ENCODE peak calls at places on chromosomes 5 and 9, in nine cellular contexts. A is uterus, K is adrenal gland, Z is stomach, D is spleen, I is HCT116, P is breast epithelium, S is A549, F is prostate gland. B is an unnamed sample.

GRCh38 chr5:2991884-2992283 is 240.4 kb upstream of the IRX2 start:
- DNase-seq in D (no peak), F (no peak), I (no peak), Z (peak), A (no peak), K (no peak), P (no peak), S (no peak), B (no peak)

GRCh38 chr9:95044731-95045508 is 272.6 kb downstream of the FANCC start:
- DNase-seq in K (no peak), Z (peak), A (no peak), F (peak), I (no peak), D (no peak), P (no peak), S (peak), B (no peak)

GRCh38 chr5:173378727-173379126 is 50.5 kb upstream of the STC2 start:
- DNase-seq in P (no peak), I (no peak), Z (no peak), D (no peak), F (no peak), K (no peak), A (no peak), S (no peak), B (no peak)

GRCh38 chr9:107422189-107422802 is 67.3 kb downstream of the KLF4 start:
- DNase-seq in I (peak), Z (peak), P (peak), F (peak), S (peak), A (peak), D (peak), K (peak), B (peak)

GRCh38 chr5:124519396-124519795 is 227.0 kb downstream of the ZNF608 start:
- DNase-seq in P (no peak), F (no peak), S (no peak), Z (no peak), A (peak), K (peak), I (no peak), D (no peak), B (no peak)

GRCh38 chr5:51987679-51988209 is 604.5 kb downstream of the ISL1 start:
- DNase-seq in K (no peak), Z (no peak), P (no peak), A (no peak), I (no peak), S (no peak), D (no peak), F (no peak), B (no peak)

GRCh38 chr5:2761921-2762488 is 10.5 kb upstream of the IRX2 start:
- DNase-seq in P (peak), A (no peak), K (no peak), F (no peak), I (no peak), D (no peak), S (no peak), Z (no peak), B (no peak)

GRCh38 chr5:142915840-142916424 is 145.8 kb downstream of the ARHGAP26 start:
- DNase-seq in D (no peak), S (peak), F (peak), I (no peak), K (peak), P (no peak), A (no peak), Z (peak), B (no peak)

GRCh38 chr9:137241490-137242328 is 622 bp downstream of the TUBB4B start:
- DNase-seq in A (peak), K (peak), S (no peak), F (no peak), D (peak), P (no peak), Z (peak), I (no peak), B (no peak)

GRCh38 chr5:179270581-179271300 is 74.5 kb downstream of the ADAMTS2 start:
- DNase-seq in K (peak), D (peak), A (peak), Z (no peak), P (peak), S (no peak), I (no peak), F (no peak), B (no peak)

GRCh38 chr9:13450723-13451122 is 171.2 kb upstream of the MPDZ start:
- DNase-seq in Z (no peak), P (no peak), S (no peak), I (no peak), F (no peak), D (no peak), K (no peak), A (no peak), B (no peak)

GRCh38 chr9:101235105-101235866 is 149.5 kb downstream of the BAAT start:
- DNase-seq in K (no peak), Z (no peak), P (no peak), I (peak), D (no peak), S (peak), A (no peak), F (no peak), B (no peak)

GRCh38 chr5:137016783-137017324 is 482.3 kb downstream of the SPOCK1 start:
- DNase-seq in Z (no peak), A (no peak), F (no peak), S (peak), P (no peak), K (no peak), I (no peak), D (no peak), B (no peak)

GRCh38 chr5:78497573-78498533 is 137.4 kb downstream of the SCAMP1 start:
- DNase-seq in Z (no peak), P (no peak), D (no peak), A (no peak), K (peak), I (no peak), S (no peak), F (no peak), B (no peak)

GRCh38 chr9:133235549-133236222 is 26.6 kb upstream of the OBP2B start:
- DNase-seq in A (no peak), P (no peak), F (no peak), K (no peak), S (no peak), D (peak), Z (no peak), I (no peak), B (no peak)

GRCh38 chr9:129765764-129766317 is 13.0 kb upstream of the PTGES start:
- DNase-seq in P (no peak), A (no peak), S (no peak), Z (no peak), D (no peak), F (no peak), I (no peak), K (no peak), B (no peak)

GRCh38 chr9:75229605-75230332 is 141.5 kb downstream of the OSTF1 start:
- DNase-seq in F (peak), P (peak), K (peak), Z (peak), A (no peak), S (peak), I (peak), D (no peak), B (no peak)

GRCh38 chr5:164252-164651 is 27.0 kb upstream of the LRRC14B start:
- DNase-seq in Z (no peak), P (peak), F (no peak), A (no peak), I (no peak), S (no peak), K (no peak), D (peak), B (no peak)

GRCh38 chr9:20985851-20986600 is 45.4 kb downstream of the HACD4 start:
- DNase-seq in Z (no peak), D (no peak), A (no peak), K (peak), P (no peak), F (no peak), S (no peak), I (no peak), B (no peak)

GRCh38 chr5:98770158-98770910 is 3.1 kb upstream of the RGMB start:
- DNase-seq in K (peak), D (peak), P (no peak), S (peak), A (peak), F (peak), Z (peak), I (no peak), B (no peak)

GRCh38 chr9:91361294-91362201 is at the start of gene AUH:
- DNase-seq in S (peak), F (peak), D (peak), Z (peak), K (peak), A (peak), P (peak), I (peak), B (peak)

GRCh38 chr5:50722223-50722622 is 55.8 kb downstream of the PARP8 start:
- DNase-seq in P (no peak), A (no peak), F (no peak), I (no peak), D (no peak), S (no peak), Z (no peak), K (no peak), B (no peak)

GRCh38 chr9:133252301-133252776 is 22.7 kb downstream of the ABO start:
- DNase-seq in Z (peak), I (peak), S (no peak), A (peak), D (no peak), P (no peak), F (no peak), K (no peak), B (no peak)

GRCh38 chr9:89502038-89502601 is 4.2 kb upstream of the SEMA4D start:
- DNase-seq in I (no peak), S (no peak), F (no peak), K (no peak), A (no peak), Z (no peak), D (no peak), P (no peak), B (no peak)

GRCh38 chr5:86500947-86501346 is 116.8 kb upstream of the COX7C start:
- DNase-seq in I (peak), D (no peak), A (no peak), K (no peak), P (no peak), S (peak), Z (no peak), F (no peak), B (no peak)

GRCh38 chr5:106435185-106435584 is 1235.6 kb downstream of the EFNA5 start:
- DNase-seq in Z (no peak), F (no peak), S (no peak), K (no peak), I (no peak), A (no peak), P (no peak), D (no peak), B (no peak)

GRCh38 chr5:42718591-42718990 is 38.0 kb upstream of the CCDC152 start:
- DNase-seq in I (no peak), A (no peak), D (no peak), Z (no peak), S (no peak), P (no peak), K (no peak), F (no peak), B (no peak)

GRCh38 chr5:168334161-168335094 is 43.0 kb downstream of the WWC1 start:
- DNase-seq in I (no peak), S (peak), P (no peak), F (no peak), Z (no peak), A (no peak), K (no peak), D (peak), B (no peak)

GRCh38 chr5:166499452-166500240 is 1791.8 kb upstream of the WWC1 start:
- DNase-seq in I (no peak), S (no peak), F (no peak), K (no peak), D (no peak), A (no peak), P (no peak), Z (no peak), B (no peak)

GRCh38 chr5:95940758-95941682 is 20.6 kb downstream of the ELL2 start:
- DNase-seq in D (no peak), K (no peak), I (no peak), F (no peak), Z (no peak), A (no peak), P (no peak), S (no peak), B (no peak)

GRCh38 chr5:145446412-145446811 is 388.7 kb downstream of the PRELID2 start:
- DNase-seq in A (no peak), Z (no peak), F (no peak), K (no peak), S (no peak), P (no peak), D (no peak), I (no peak), B (no peak)

GRCh38 chr5:124285071-124285470 is 461.4 kb downstream of the ZNF608 start:
- DNase-seq in S (no peak), I (no peak), K (peak), F (peak), P (no peak), D (no peak), A (no peak), Z (peak), B (no peak)

GRCh38 chr5:78243091-78243490 is 51.4 kb downstream of the AP3B1 start:
- DNase-seq in A (no peak), K (no peak), Z (no peak), I (no peak), S (no peak), D (no peak), P (no peak), F (no peak), B (no peak)

GRCh38 chr9:106288689-106289088 is 574.3 kb upstream of the ZNF462 start:
- DNase-seq in D (peak), I (no peak), Z (no peak), P (no peak), F (no peak), A (no peak), S (no peak), K (no peak), B (no peak)

GRCh38 chr5:62124266-62124665 is 181.7 kb upstream of the KIF2A start:
- DNase-seq in P (no peak), F (no peak), A (no peak), K (no peak), S (no peak), I (no peak), D (no peak), Z (no peak), B (no peak)

GRCh38 chr5:163756170-163756569 is 250.8 kb downstream of the MAT2B start:
- DNase-seq in S (no peak), Z (no peak), A (no peak), P (no peak), D (no peak), I (no peak), K (no peak), F (no peak), B (no peak)

GRCh38 chr9:613771-614347 is 227.6 kb upstream of the DMRT1 start:
- DNase-seq in D (peak), P (peak), K (peak), F (peak), A (peak), Z (peak), I (peak), S (peak), B (peak)
- TF ChIP-seq POLR2A in D (no peak), P (no peak), K (no peak), F (no peak), A (peak), Z (no peak), I (no peak), S (no peak), B (no peak)

GRCh38 chr5:139659673-139660072 is 11.5 kb downstream of the CXXC5 start:
- DNase-seq in I (no peak), Z (no peak), S (no peak), P (no peak), K (no peak), A (no peak), D (no peak), F (no peak), B (no peak)

GRCh38 chr5:139660916-139661814 is 13.0 kb downstream of the CXXC5 start:
- DNase-seq in P (peak), S (peak), K (peak), I (peak), A (peak), D (peak), F (peak), Z (peak), B (peak)

GRCh38 chr5:139658928-139659667 is 10.9 kb downstream of the CXXC5 start:
- DNase-seq in Z (peak), P (no peak), I (no peak), F (no peak), D (no peak), S (peak), A (peak), K (peak), B (peak)

GRCh38 chr5:139658501-139658927 is 10.4 kb downstream of the CXXC5 start:
- DNase-seq in A (no peak), S (no peak), P (no peak), K (no peak), Z (no peak), F (no peak), I (no peak), D (peak), B (no peak)

DNA sequence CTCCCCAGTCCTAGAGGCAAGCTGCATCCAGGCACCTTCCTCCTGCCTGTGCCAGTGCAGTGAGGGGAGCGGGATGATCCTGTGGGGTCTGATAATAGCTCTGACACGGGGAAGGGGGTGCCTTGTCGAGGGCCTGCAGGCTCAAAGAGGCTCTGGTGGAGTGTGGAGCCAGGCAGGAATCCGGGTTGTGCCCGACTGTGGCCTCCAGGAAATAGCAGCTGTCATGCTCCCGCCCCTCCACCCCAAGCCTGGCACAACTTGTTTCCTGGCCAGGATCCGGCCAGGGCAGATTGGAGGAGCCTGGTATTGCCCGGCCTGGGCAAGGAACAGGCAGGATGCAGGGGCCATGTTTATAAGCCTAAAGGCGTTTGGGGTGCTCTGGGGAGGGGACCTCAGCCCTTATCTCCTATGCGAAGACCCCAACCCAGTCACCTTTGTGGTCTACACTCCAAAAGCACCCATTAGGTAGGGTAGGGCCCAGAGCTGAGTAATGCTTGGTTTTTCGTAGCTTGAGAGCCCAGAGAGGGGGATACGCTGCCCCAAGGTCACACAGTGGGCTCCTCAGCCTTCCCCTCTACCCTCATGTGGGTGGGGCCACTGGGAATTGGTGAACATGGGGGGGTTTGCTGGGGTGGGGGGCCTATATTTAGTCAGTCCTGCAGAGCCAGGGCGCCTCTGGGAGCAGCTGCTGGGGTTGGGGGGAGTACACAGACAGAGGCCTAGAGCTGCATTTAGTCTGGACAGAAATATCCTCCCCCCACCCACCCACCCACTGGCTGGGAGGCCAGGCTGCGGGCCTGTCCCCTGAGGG is 12.2 kb downstream of the CXXC5 start:
- DNase-seq in S (peak), Z (peak), A (peak), F (peak), P (peak), I (no peak), D (peak), K (peak), B (peak)
- TF ChIP-seq POLR2A in S (no peak), Z (no peak), A (no peak), F (peak), P (no peak), I (no peak), D (no peak), K (peak), B (peak)

GRCh38 chr5:65722575-65723424 is 795 bp downstream of the NLN start:
- DNase-seq in P (no peak), S (peak), Z (no peak), D (no peak), K (peak), I (peak), F (no peak), A (peak), B (peak)

GRCh38 chr5:65718576-65719310 is 3.2 kb downstream of the SGTB start:
- DNase-seq in S (no peak), D (no peak), P (no peak), A (no peak), I (no peak), Z (no peak), F (no peak), K (no peak), B (no peak)

GRCh38 chr5:65727491-65728156 is 5.6 kb downstream of the NLN start:
- DNase-seq in P (no peak), F (no peak), Z (no peak), D (no peak), K (no peak), I (no peak), S (no peak), A (no peak), B (no peak)

GRCh38 chr5:65721050-65721774 is 697 bp downstream of the SGTB start:
- DNase-seq in S (peak), A (peak), K (peak), I (no peak), D (peak), Z (peak), P (no peak), F (peak), B (peak)

GRCh38 chr5:65721775-65722574 is at the start of the genes NLN and SGTB:
- DNase-seq in F (peak), P (peak), S (peak), I (peak), K (peak), Z (peak), A (peak), D (peak), B (peak)
- TF ChIP-seq POLR2A in F (peak), P (no peak), S (peak), I (no peak), K (peak), Z (no peak), A (peak), D (no peak), B (peak)

DNA sequence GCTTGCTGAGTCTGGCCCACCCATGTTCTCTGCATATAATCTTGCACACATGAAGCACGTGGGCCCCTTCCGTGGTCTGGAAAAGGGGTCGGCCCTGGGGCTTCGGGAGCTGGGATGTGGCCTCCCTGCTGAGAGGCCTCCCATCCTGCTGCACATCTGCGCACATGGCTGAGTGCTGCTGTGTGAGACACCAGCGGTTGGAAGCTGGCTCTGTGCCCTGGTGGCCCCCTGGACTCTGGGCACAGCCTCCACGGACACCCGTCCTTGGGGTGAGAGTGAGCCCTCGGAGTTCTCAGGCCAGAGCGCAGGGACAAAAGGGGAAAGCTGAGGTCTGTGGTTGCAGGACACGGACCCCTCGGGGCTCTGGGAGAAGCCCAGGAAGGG is 115.8 kb downstream of the RXRA start:
- DNase-seq in A (no peak), S (no peak), F (no peak), P (no peak), K (no peak), D (no peak), I (no peak), Z (no peak), B (no peak)
- TF ChIP-seq POLR2A in A (no peak), S (no peak), F (no peak), P (no peak), K (no peak), D (no peak), I (no peak), Z (no peak), B (no peak)

GRCh38 chr5:110734101-110734500 is 4.7 kb upstream of the SLC25A46 start:
- DNase-seq in I (no peak), A (no peak), F (no peak), S (no peak), D (no peak), Z (no peak), P (no peak), K (no peak), B (no peak)
- TF ChIP-seq POLR2A in I (no peak), A (no peak), F (no peak), S (no peak), D (no peak), Z (no peak), P (no peak), K (no peak), B (no peak)

B was measured in H54.